ENCODE peak calls at places on chromosome 6, in four cellular contexts. C is endothelial cell; H is M059J; S is stimulated activated CD4-positive, alpha-beta T cell treated with anti-CD3 and anti-CD28 coated beads, TNF-alpha, amount 100 ng/mL, for 1 hour. D is an unnamed sample.

GRCh38 chr6:149468179-149468578 is 16.6 kb downstream of the ZC3H12D start:
- DNase-seq in C (no peak), H (no peak), S (no peak), D (no peak)

GRCh38 chr6:162576009-162576408 is 151.6 kb downstream of the PRKN start:
- DNase-seq in C (no peak), H (no peak), S (no peak), D (no peak)

GRCh38 chr6:33018904-33019303 is 9.5 kb upstream of the HLA-DOA start:
- DNase-seq in C (no peak), H (peak), S (no peak), D (no peak)

GRCh38 chr6:43262000-43262779 is 18.9 kb downstream of the TTBK1 start:
- DNase-seq in C (no peak), H (peak), S (no peak), D (no peak)

GRCh38 chr6:36686668-36687513 is 8.4 kb downstream of the CDKN1A start:
- DNase-seq in C (no peak), H (no peak), S (no peak), D (no peak)

GRCh38 chr6:125995972-125996580 is 9.7 kb downstream of the TRMT11 start:
- DNase-seq in C (peak), H (peak), S (peak), D (peak)

GRCh38 chr6:15026832-15027231 is 219.0 kb upstream of the JARID2 start:
- DNase-seq in C (no peak), H (peak), S (no peak), D (no peak)

GRCh38 chr6:153214439-153214838 is 83.4 kb upstream of the RGS17 start:
- DNase-seq in C (no peak), H (no peak), S (no peak), D (no peak)

GRCh38 chr6:148146717-148147116 is 195.9 kb upstream of the SASH1 start:
- DNase-seq in C (no peak), H (peak), S (peak), D (peak)

GRCh38 chr6:112231609-112232060 is 22.7 kb downstream of the LAMA4 start:
- DNase-seq in C (no peak), H (peak), S (no peak), D (no peak)

GRCh38 chr6:144725731-144726522 is 440.8 kb downstream of the UTRN start:
- DNase-seq in C (no peak), H (peak), S (no peak), D (no peak)

GRCh38 chr6:151370509-151371078 is 20.8 kb downstream of the ZBTB2 start:
- DNase-seq in C (no peak), H (no peak), S (no peak), D (no peak)

GRCh38 chr6:33249732-33250625 is 21.7 kb downstream of the VPS52 start:
- DNase-seq in C (peak), H (peak), S (no peak), D (no peak)

GRCh38 chr6:11062715-11063114 is 18.6 kb upstream of the ELOVL2 start:
- DNase-seq in C (no peak), H (no peak), S (no peak), D (no peak)

GRCh38 chr6:88922775-88923548 is 40.5 kb downstream of the RNGTT start:
- DNase-seq in C (no peak), H (peak), S (no peak), D (no peak)

GRCh38 chr6:29850011-29850553 is 22.5 kb downstream of the HLA-G start:
- DNase-seq in C (no peak), H (no peak), S (no peak), D (no peak)

GRCh38 chr6:75643173-75643572 is 41.5 kb downstream of the SENP6 start:
- DNase-seq in C (no peak), H (no peak), S (no peak), D (no peak)

GRCh38 chr6:16575655-16576054 is 185.6 kb downstream of the ATXN1 start:
- DNase-seq in C (no peak), H (no peak), S (no peak), D (no peak)

GRCh38 chr6:137163732-137164318 is 9.6 kb downstream of the IL22RA2 start:
- DNase-seq in C (no peak), H (no peak), S (no peak), D (no peak)

GRCh38 chr6:33317418-33317667 is 201 bp downstream of the ZBTB22 start:
- DNase-seq in C (no peak), H (no peak), S (no peak), D (no peak)

GRCh38 chr6:148524976-148525375 is 182.3 kb downstream of the SASH1 start:
- DNase-seq in C (no peak), H (peak), S (no peak), D (no peak)

GRCh38 chr6:98041921-98042320 is 758.9 kb upstream of the MMS22L start:
- DNase-seq in C (no peak), H (no peak), S (no peak), D (no peak)

GRCh38 chr6:169738204-169738971 is 13.0 kb downstream of the DYNLT2 start:
- DNase-seq in C (no peak), H (no peak), S (no peak), D (no peak)

GRCh38 chr6:29828471-29828797 is 809 bp downstream of the HLA-G start:
- DNase-seq in C (no peak), H (no peak), S (no peak), D (no peak)

GRCh38 chr6:107637914-107638313 is 148.0 kb downstream of the SOBP start:
- DNase-seq in C (no peak), H (no peak), S (no peak), D (no peak)

GRCh38 chr6:105258816-105259215 is 79.0 kb upstream of the POPDC3 start:
- DNase-seq in C (no peak), H (no peak), S (no peak), D (no peak)

D was measured in T-helper 22 cell.